ENCODE peak calls at places on chromosomes 4 and X, in four cellular contexts. H, J, R and Q are unnamed samples.

GRCh38 chrX:136065044-136065671 is 79.9 kb downstream of the SLC9A6 start:
- DNase-seq in H (no peak), J (peak; percentile 39), R (peak; percentile 86), Q (no peak)

GRCh38 chr4:107853444-107854325 is 29.0 kb downstream of the SGMS2 start:
- DNase-seq in H (no peak), R (no peak), J (peak; percentile 33), Q (no peak)

GRCh38 chrX:151710457-151710856 is 5.4 kb upstream of the FATE1 start:
- DNase-seq in R (no peak), J (no peak), H (no peak), Q (no peak)

GRCh38 chrX:21376636-21377035 is 2.4 kb downstream of the CNKSR2 start:
- DNase-seq in J (no peak), R (no peak), H (no peak), Q (no peak)

GRCh38 chr4:113050361-113050760 is 908 bp downstream of the ANK2 start:
- DNase-seq in R (no peak), J (no peak), H (no peak), Q (no peak)

GRCh38 chrX:9612146-9612505 is 147.3 kb downstream of the TBL1X start:
- DNase-seq in J (no peak), R (no peak), H (no peak), Q (no peak)

GRCh38 chr4:105135746-105136145 is 10.9 kb upstream of the TET2 start:
- DNase-seq in H (no peak), R (no peak), J (no peak), Q (no peak)

GRCh38 chrX:147550217-147550616 is 361.5 kb upstream of the FMR1 start:
- DNase-seq in H (peak; percentile 19), R (no peak), J (no peak), Q (no peak)

GRCh38 chr4:127525585-127525984 is 107.2 kb upstream of the INTU start:
- DNase-seq in R (no peak), H (no peak), J (no peak), Q (no peak)

GRCh38 chrX:19388741-19389140 is 45.0 kb downstream of the PDHA1 start:
- DNase-seq in H (no peak), R (no peak), J (no peak), Q (no peak)

GRCh38 chr4:7323872-7324650 is 110.7 kb downstream of the PSAPL1 start:
- DNase-seq in R (no peak), H (no peak), J (no peak), Q (peak; percentile 36)

GRCh38 chr4:106529348-106530033 is 160.9 kb upstream of the GIMD1 start:
- DNase-seq in R (no peak), H (no peak), J (no peak), Q (no peak)

GRCh38 chr4:87073187-87073569 is 138.4 kb downstream of the AFF1 start:
- DNase-seq in J (no peak), H (no peak), R (no peak), Q (no peak)
- H3K27ac ChIP-seq in J (peak overlapping the region; percentile 59), H (peak overlapping the region; percentile 41), R (peak overlapping the region; percentile 86), Q (peak overlapping the region; percentile 31)

GRCh38 chr4:156322592-156322991 is 368.9 kb upstream of the CTSO start:
- DNase-seq in R (no peak), H (no peak), J (no peak), Q (no peak)

DNA sequence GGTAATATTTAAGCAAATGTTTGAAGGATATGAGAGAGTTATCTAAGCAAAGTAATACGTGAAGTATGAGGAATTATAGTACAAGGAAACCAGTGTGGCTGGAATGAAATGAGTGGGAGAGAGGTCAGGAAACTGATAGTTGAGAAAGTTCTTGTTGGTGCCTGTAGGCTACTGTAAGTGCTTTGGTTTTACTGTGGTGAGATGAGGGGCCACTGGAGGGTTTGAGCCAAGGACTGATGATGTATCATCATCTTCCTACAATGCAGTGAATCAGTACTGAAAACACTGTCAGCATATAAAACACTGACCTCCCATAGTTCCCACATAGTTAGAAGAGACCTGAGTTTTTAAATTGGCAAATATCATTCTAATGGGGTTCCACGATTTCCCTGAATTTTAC is 367.5 kb upstream of the CTSO start:
- DNase-seq in J (no peak), R (no peak), H (no peak), Q (no peak)
- TF ChIP-seq CTCF in J (no peak), R (no peak), H (no peak), Q (no peak)

DNA sequence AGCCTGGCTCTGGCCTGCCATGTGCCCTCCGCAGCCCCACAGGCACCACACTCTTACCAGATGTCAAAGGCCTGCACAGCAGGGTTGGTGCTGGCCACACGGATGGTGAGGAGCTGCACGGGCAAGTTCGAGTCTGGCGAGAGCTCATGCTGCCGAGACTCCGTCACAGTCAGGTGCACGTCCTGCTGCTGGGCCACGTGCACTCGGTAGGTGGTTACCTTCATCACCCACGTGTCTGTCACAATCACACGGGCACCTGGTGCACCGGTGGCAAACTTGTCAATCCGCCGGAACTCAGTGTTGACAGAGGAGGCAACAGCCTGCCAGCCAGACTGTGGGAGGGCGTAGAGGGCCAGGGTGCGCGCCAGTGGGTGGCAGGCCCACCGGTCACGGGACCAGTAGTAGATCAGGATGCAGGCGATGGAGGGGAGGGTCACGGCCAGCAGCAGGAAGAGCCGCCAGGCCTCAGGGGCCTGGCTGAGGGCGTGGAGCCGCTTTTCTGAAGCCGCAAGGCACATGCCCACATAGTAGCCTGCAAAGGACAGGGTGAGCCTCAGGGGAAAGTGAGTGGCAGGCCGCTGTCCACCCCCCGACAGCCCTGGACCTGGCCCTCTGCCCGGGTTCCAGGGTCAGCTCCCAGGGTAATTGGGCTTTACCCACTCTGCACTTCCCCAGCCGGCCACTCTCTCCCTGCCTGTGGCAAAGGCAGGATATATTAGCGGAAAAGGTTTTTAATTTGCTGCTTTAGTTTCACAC is 2.9 kb downstream of the TMEM129 start:
- DNase-seq in J (no peak), H (peak; percentile 74), R (no peak), Q (peak; percentile 72)
- TF ChIP-seq POLR2A in J (no peak), H (peak; percentile 39), R (no peak), Q (no peak)

GRCh38 chr4:185671496-185671895 is 136.2 kb upstream of the PDLIM3 start:
- DNase-seq in R (no peak), H (no peak), J (no peak), Q (no peak)
- H3K27ac ChIP-seq in R (peak overlapping the region; percentile 72), H (no peak overlapping the region), J (no peak overlapping the region), Q (no peak overlapping the region)

DNA sequence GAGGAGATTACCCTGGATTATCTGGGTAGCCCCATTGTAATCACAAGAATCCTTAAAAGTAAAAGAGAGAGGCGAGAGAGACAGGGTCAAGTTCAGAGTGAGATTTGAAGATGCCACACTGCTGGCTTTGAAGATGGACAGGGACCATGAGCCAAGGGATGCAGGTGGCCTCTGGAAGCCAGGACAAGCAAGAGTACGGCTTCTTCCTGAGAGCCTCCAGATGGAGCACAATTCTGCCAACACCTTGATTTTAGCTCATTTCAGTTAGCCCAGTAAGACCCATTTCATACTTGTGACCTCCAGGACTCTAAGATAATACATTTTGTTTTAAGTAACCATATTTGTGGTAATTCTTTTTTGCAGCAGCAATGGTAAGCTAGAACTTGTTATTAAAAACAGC is 120.3 kb downstream of the GPM6A start:
- DNase-seq in H (no peak), J (no peak), R (no peak), Q (no peak)
- TF ChIP-seq CTCF in H (no peak), J (no peak), R (no peak), Q (no peak)

GRCh38 chr4:185426960-185427688 is 1.4 kb upstream of the UFSP2 start:
- DNase-seq in H (no peak), R (peak; percentile 59), J (no peak), Q (no peak)

GRCh38 chr4:185429660-185430059 is 3.9 kb upstream of the UFSP2 start:
- DNase-seq in J (no peak), H (no peak), R (no peak), Q (no peak)

GRCh38 chr4:185424905-185425599 is 712 bp downstream of the UFSP2 start:
- DNase-seq in R (peak; percentile 60), H (no peak), J (no peak), Q (no peak)

GRCh38 chr4:185421366-185422124 is 4.2 kb downstream of the UFSP2 start:
- DNase-seq in J (no peak), R (no peak), H (no peak), Q (no peak)

DNA sequence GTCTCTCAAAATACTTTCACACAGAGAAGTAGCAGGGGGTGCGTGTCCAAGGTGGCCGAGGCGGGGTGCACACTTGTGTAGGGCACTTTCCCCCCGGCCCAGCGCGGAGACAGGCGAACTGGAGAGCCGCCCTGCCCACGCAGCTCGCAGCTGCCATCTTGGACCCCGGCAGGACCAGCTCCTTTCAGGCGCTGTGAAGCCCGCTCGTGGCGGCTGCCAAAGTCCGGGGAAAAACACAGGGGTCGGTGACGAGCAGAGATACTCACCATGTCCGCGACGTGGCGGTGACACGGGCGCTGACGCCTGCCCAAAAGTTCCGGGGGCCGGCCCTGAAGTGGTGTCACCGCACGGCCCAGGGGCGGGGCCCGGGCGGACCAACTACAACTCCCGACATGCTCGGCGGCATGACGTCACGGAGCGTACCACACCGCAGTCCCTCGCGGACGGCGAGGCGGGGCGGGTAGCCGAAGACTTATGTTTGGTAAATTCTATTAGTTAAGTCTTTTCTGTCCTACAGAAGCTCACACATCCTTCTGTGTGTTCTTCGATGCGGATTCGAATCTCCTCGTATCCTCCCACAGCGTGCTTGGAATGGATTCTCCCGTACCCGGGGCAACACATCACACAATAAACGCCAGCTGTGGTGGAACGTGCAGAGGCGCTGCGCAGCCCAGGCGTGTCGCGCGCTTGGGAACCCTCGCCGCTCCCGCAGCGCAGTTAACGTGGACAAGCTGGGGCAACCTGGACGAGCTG is at the start of gene UFSP2:
- DNase-seq in H (peak; percentile 91), J (peak; percentile 86), R (peak; percentile 95), Q (peak; percentile 95)
- TF ChIP-seq POLR2A in H (peak; percentile 86), J (peak; percentile 86), R (peak; percentile 64), Q (peak; percentile 77)

GRCh38 chrX:131477498-131477897 is 66.4 kb upstream of the OR13H1 start:
- DNase-seq in R (no peak), J (no peak), H (no peak), Q (no peak)
- H3K27ac ChIP-seq in R (no peak overlapping the region), J (no peak overlapping the region), H (no peak overlapping the region), Q (no peak overlapping the region)

GRCh38 chrX:155968106-155968714 is 29.3 kb upstream of the IL9R start:
- DNase-seq in R (no peak), J (no peak), H (no peak), Q (no peak)

GRCh38 chrX:155962906-155963305 is 34.6 kb upstream of the IL9R start:
- DNase-seq in J (no peak), H (no peak), R (no peak), Q (no peak)

GRCh38 chrX:155967653-155968052 is 29.8 kb upstream of the IL9R start:
- DNase-seq in H (no peak), J (no peak), R (no peak), Q (no peak)

GRCh38 chrX:155966876-155967275 is 30.6 kb upstream of the IL9R start:
- DNase-seq in R (no peak), J (no peak), H (no peak), Q (no peak)
- TF ChIP-seq CTCF in R (no peak), J (no peak), H (no peak), Q (peak; percentile 27)